ENCODE peak calls at places on chromosome 2, in five cellular contexts. R is neural progenitor cell, C is MM.1S, X is sigmoid colon, A is upper lobe of left lung. T is an unnamed sample.

GRCh38 chr2:188623995-188624643 is 332.4 kb downstream of the GULP1 start:
- DNase-seq in R (no peak), C (no peak), X (no peak), A (no peak), T (peak; percentile 44)

GRCh38 chr2:207825958-207826330 is 56.2 kb upstream of the FZD5 start:
- DNase-seq in R (no peak), C (no peak), X (peak; percentile 91), A (no peak), T (no peak)

GRCh38 chr2:77081597-77081996 is 440.6 kb downstream of the LRRTM4 start:
- DNase-seq in R (no peak), C (no peak), X (no peak), A (no peak), T (no peak)

GRCh38 chr2:157433335-157433890 is 10.5 kb downstream of the CYTIP start:
- DNase-seq in R (no peak), C (no peak), X (no peak), A (no peak), T (no peak)

GRCh38 chr2:100592226-100592625 is 29.4 kb downstream of the PDCL3 start:
- DNase-seq in R (no peak), C (no peak), X (no peak), A (no peak), T (no peak)

GRCh38 chr2:129499747-129500146 is 479.7 kb upstream of the RAB6C start:
- DNase-seq in R (no peak), C (no peak), X (no peak), A (no peak), T (peak; percentile 7)

GRCh38 chr2:121634354-121635307 is 14.6 kb downstream of the CLASP1 start:
- DNase-seq in R (no peak), C (no peak), X (no peak), A (no peak), T (peak; percentile 3)

GRCh38 chr2:38466849-38467767 is 90.0 kb upstream of the ATL2 start:
- DNase-seq in R (no peak), C (no peak), X (peak; percentile 82), A (no peak), T (no peak)

GRCh38 chr2:144432921-144433320 is 87.0 kb downstream of the ZEB2 start:
- DNase-seq in R (no peak), C (no peak), X (no peak), A (no peak), T (no peak)

GRCh38 chr2:239370403-239370802 is 30.4 kb downstream of the HDAC4 start:
- DNase-seq in R (no peak), C (no peak), X (peak; percentile 68), A (no peak), T (no peak)
- H3K27ac ChIP-seq in R (no peak overlapping the region), C (no peak overlapping the region), X (peak overlapping the region; percentile 96), A (no peak overlapping the region), T (peak overlapping the region; percentile 58)

GRCh38 chr2:133937669-133938068 is 316.2 kb upstream of the MGAT5 start:
- DNase-seq in R (no peak), C (no peak), X (no peak), A (no peak), T (no peak)

GRCh38 chr2:133936601-133937000 is 317.3 kb upstream of the MGAT5 start:
- DNase-seq in R (no peak), C (no peak), X (no peak), A (no peak), T (no peak)

GRCh38 chr2:133942363-133942762 is 311.5 kb upstream of the MGAT5 start:
- DNase-seq in R (peak; percentile 17), C (no peak), X (no peak), A (no peak), T (no peak)

GRCh38 chr2:133940134-133940533 is 313.7 kb upstream of the MGAT5 start:
- DNase-seq in R (no peak), C (no peak), X (no peak), A (no peak), T (no peak)

GRCh38 chr2:133941666-133942065 is 312.2 kb upstream of the MGAT5 start:
- DNase-seq in R (no peak), C (no peak), X (no peak), A (no peak), T (no peak)
- H3K27ac ChIP-seq in R (no peak overlapping the region), C (no peak overlapping the region), X (no peak overlapping the region), A (no peak overlapping the region), T (no peak overlapping the region)

DNA sequence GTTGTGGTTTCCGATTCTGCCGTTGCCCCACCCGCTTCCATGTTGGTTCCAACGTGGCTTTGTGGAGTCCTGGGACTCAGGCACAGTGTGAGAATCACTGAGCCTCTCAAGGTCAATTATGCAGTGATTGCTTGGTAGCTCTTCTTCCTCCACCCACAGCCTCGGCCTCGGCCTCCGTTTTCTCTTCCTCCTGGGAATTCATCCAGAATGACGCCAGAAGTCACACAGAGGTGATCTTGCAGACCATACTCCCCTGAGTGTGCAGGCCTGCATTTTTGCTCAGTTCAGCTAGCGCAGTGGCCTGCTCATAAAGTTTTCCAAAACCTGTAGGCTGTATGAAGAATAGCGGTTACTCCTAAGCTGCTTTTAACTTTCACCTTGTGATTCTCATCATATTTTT is 273.3 kb downstream of the GBX2 start:
- DNase-seq in R (no peak), C (no peak), X (no peak), A (no peak), T (no peak)
- H3K27ac ChIP-seq in R (no peak overlapping the region), C (no peak overlapping the region), X (no peak overlapping the region), A (no peak overlapping the region), T (no peak overlapping the region)

DNA sequence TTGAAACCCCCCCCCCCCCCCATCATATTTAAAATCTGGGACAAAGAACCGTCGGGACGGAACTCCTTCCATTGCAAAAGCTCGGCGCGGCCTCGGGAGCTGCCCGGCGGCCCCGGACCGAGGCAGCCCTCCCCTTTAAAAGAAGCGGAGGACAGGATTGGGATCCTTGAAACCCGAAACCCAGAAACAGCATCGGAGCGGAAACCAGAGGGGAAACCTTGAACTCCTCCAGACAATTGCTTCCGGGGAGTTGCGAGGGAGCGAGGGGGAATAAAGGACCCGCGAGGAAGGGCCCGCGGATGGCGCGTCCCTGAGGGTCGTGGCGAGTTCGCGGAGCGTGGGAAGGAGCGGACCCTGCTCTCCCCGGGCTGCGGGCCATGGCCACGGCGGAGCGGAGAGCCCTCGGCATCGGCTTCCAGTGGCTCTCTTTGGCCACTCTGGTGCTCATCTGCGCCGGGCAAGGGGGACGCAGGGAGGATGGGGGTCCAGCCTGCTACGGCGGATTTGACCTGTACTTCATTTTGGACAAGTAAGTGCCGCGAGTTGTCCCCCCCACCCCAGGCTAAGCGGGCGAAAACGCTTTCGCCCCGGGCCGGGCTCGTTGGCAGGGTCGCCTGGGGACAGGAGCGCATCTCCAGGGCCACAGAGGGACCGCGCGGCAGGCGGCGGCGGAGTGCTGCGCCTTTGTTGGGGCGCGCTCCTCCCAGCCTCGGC is at the start of gene ANTXR1:
- DNase-seq in R (peak; percentile 82), C (peak; percentile 23), X (peak; percentile 84), A (peak; percentile 89), T (peak; percentile 93)
- H3K27ac ChIP-seq in R (no peak within 1 kb of the TSS), C (no peak within 1 kb of the TSS), X (peak within 1 kb of the TSS; percentile 93), A (peak within 1 kb of the TSS; percentile 67), T (peak within 1 kb of the TSS; percentile 86)

T was measured in A673.